ENCODE peak calls at places on chromosomes 3 and 15, in five cellular contexts. V is GM23338, S is heart right ventricle, F is Panc1, K is prostate gland. X is an unnamed sample.

GRCh38 chr3:187841552-187841951 is 96.3 kb upstream of the BCL6 start:
- DNase-seq in V (no peak), S (no peak), F (no peak), K (no peak), X (no peak)

GRCh38 chr3:159238646-159239045 is 436.8 kb downstream of the MFSD1 start:
- DNase-seq in V (no peak), S (no peak), F (no peak), K (no peak), X (no peak)

GRCh38 chr3:174457758-174458157 is 401.4 kb upstream of the NAALADL2 start:
- DNase-seq in V (no peak), S (no peak), F (no peak), K (no peak), X (no peak)

GRCh38 chr15:66498501-66499386 is 1.2 kb upstream of the SNAPC5 start:
- DNase-seq in V (peak; percentile 57), S (no peak), F (no peak), K (no peak), X (no peak)

GRCh38 chr15:78739996-78740903 is 71.0 kb downstream of the ADAMTS7 start:
- DNase-seq in V (peak; percentile 94), S (no peak), F (no peak), K (no peak), X (peak; percentile 48)

GRCh38 chr3:42031808-42032475 is 59.2 kb upstream of the TRAK1 start:
- DNase-seq in V (peak; percentile 67), S (peak; percentile 36), F (no peak), K (peak; percentile 24), X (no peak)

GRCh38 chr15:77066961-77067690 is 3.8 kb downstream of the TSPAN3 start:
- DNase-seq in V (no peak), S (no peak), F (no peak), K (no peak), X (no peak)

GRCh38 chr3:17340261-17340660 is 402.2 kb downstream of the TBC1D5 start:
- DNase-seq in V (no peak), S (no peak), F (no peak), K (no peak), X (no peak)

GRCh38 chr3:150450906-150451305 is 42.8 kb downstream of the TSC22D2 start:
- DNase-seq in V (no peak), S (no peak), F (no peak), K (no peak), X (no peak)

GRCh38 chr3:176431986-176432385 is 765.3 kb downstream of the TBL1XR1 start:
- DNase-seq in V (no peak), S (no peak), F (no peak), K (no peak), X (no peak)

GRCh38 chr15:80570553-80570952 is 124.6 kb upstream of the ABHD17C start:
- DNase-seq in V (no peak), S (no peak), F (no peak), K (no peak), X (no peak)

GRCh38 chr3:110743202-110743601 is 328.4 kb upstream of the NECTIN3 start:
- DNase-seq in V (peak; percentile 21), S (no peak), F (no peak), K (no peak), X (no peak)

GRCh38 chr3:48543271-48543866 is 13.2 kb downstream of the PFKFB4 start:
- DNase-seq in V (no peak), S (peak; percentile 58), F (no peak), K (no peak), X (no peak)

GRCh38 chr3:60309539-60310268 is 941.5 kb downstream of the FHIT start:
- DNase-seq in V (no peak), S (no peak), F (no peak), K (no peak), X (no peak)

GRCh38 chr3:71201939-71202338 is 381.6 kb downstream of the FOXP1 start:
- DNase-seq in V (peak; percentile 43), S (peak; percentile 77), F (no peak), K (peak; percentile 66), X (peak; percentile 88)

GRCh38 chr15:83068054-83068453 is 1.0 kb upstream of the BTBD1 start:
- DNase-seq in V (no peak), S (no peak), F (no peak), K (no peak), X (no peak)

GRCh38 chr3:71130516-71131384 is 452.8 kb downstream of the FOXP1 start:
- DNase-seq in V (peak; percentile 70), S (peak; percentile 66), F (no peak), K (peak; percentile 85), X (no peak)

GRCh38 chr3:42961633-42962032 is 17.5 kb upstream of the GASK1A start:
- DNase-seq in V (peak; percentile 84), S (peak; percentile 38), F (peak; percentile 10), K (peak; percentile 36), X (no peak)

DNA sequence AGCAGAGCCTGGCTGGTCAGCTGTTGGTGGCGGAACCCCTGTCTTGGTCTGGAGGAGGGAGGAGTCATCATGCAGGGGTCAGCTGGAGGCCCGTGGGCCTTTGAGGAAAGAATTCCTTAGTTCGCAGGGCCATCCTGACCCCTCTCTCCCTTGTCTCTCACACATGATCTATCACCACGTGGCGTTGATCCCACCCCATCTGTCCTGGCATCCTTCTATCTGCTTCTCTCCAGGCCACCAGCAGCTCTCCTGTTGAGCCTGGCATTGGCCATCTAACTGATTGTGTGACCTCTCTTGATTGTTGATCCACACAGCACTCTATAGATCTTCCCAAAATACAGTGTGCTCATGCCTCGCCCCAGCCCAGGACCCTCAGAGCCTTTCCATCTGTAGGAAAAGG is 149.5 kb downstream of the RPLP1 start:
- DNase-seq in V (no peak), S (no peak), F (no peak), K (no peak), X (no peak)
- H3K4me1 ChIP-seq in V (no peaks in the 10 kb centered on the region), S (peaks cover 12% of the 10 kb centered on the region), F (peaks cover 14% of the 10 kb centered on the region), K (no peaks in the 10 kb centered on the region), X (no peaks in the 10 kb centered on the region)

GRCh38 chr3:195259564-195260285 is 11.2 kb downstream of the XXYLT1 start:
- DNase-seq in V (peak; percentile 95), S (peak; percentile 93), F (no peak), K (peak; percentile 85), X (peak; percentile 95)

GRCh38 chr3:195261925-195262324 is 9.0 kb downstream of the XXYLT1 start:
- DNase-seq in V (no peak), S (no peak), F (no peak), K (no peak), X (no peak)

GRCh38 chr3:195258449-195259145 is 12.4 kb downstream of the XXYLT1 start:
- DNase-seq in V (no peak), S (no peak), F (no peak), K (peak; percentile 61), X (no peak)

GRCh38 chr3:195259146-195259563 is 11.8 kb downstream of the XXYLT1 start:
- DNase-seq in V (no peak), S (no peak), F (no peak), K (no peak), X (no peak)

DNA sequence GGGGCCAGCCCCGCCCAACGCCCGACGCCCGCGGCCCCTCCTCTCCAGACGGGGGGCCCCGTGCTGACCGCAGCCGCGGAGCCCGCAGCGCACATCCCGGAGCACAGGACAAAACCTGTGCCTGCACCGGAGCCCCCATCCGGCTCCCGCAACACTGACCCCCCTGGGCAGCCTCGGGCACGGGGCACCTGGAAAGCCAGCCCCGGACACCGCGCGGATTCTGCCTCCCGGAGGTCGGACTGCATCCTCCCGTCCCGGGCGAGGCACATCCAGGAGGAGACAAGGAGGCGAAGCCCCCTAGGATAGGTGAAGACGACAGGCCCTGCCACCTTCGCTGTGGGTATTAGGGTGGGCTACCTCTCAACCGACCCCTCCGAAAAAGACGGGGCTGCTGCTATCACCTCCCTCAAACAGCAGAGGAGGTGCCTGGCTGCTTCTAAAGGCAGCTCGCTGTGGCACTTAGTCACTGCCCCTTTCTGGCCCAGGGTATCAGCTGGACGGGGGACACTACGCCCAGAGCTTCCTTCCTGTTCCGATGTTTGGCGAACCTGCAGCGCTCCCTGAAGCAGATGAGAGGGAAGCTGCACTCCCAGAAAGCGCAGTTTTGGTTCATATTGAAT is 10.6 kb downstream of the XXYLT1 start:
- DNase-seq in V (peak; percentile 84), S (peak; percentile 32), F (no peak), K (no peak), X (no peak)
- TF ChIP-seq CTCF in V (no peak), S (peak; percentile 27), F (peak; percentile 86), K (no peak), X (no peak)

GRCh38 chr3:134352031-134352671 is 22.1 kb downstream of the AMOTL2 start:
- DNase-seq in V (no peak), S (no peak), F (no peak), K (peak; percentile 48), X (no peak)

GRCh38 chr3:134350861-134351311 is 23.4 kb downstream of the AMOTL2 start:
- DNase-seq in V (no peak), S (no peak), F (no peak), K (no peak), X (no peak)

GRCh38 chr3:134350266-134350665 is 24.0 kb downstream of the AMOTL2 start:
- DNase-seq in V (no peak), S (no peak), F (no peak), K (no peak), X (no peak)

GRCh38 chr3:134353171-134353825 is 20.9 kb downstream of the AMOTL2 start:
- DNase-seq in V (no peak), S (no peak), F (no peak), K (no peak), X (no peak)

GRCh38 chr3:134351421-134351820 is 22.8 kb downstream of the AMOTL2 start:
- DNase-seq in V (no peak), S (no peak), F (no peak), K (no peak), X (no peak)
- H3K4me1 ChIP-seq in V (peaks cover 10% of the 10 kb centered on the region), S (peaks cover 26% of the 10 kb centered on the region), F (peaks cover 52% of the 10 kb centered on the region), K (no peaks in the 10 kb centered on the region), X (peaks cover 8% of the 10 kb centered on the region)

GRCh38 chr3:129606522-129607390 is at the start of gene PLXND1:
- DNase-seq in V (peak; percentile 88), S (peak; percentile 83), F (no peak), K (no peak), X (peak; percentile 87)

GRCh38 chr3:129609591-129610169 is 3.2 kb upstream of the PLXND1 start:
- DNase-seq in V (no peak), S (no peak), F (no peak), K (no peak), X (no peak)

GRCh38 chr3:129608936-129609590 is 2.6 kb upstream of the PLXND1 start:
- DNase-seq in V (no peak), S (no peak), F (no peak), K (no peak), X (no peak)

GRCh38 chr3:129607391-129608068 is 1.1 kb upstream of the PLXND1 start:
- DNase-seq in V (no peak), S (no peak), F (no peak), K (no peak), X (no peak)

DNA sequence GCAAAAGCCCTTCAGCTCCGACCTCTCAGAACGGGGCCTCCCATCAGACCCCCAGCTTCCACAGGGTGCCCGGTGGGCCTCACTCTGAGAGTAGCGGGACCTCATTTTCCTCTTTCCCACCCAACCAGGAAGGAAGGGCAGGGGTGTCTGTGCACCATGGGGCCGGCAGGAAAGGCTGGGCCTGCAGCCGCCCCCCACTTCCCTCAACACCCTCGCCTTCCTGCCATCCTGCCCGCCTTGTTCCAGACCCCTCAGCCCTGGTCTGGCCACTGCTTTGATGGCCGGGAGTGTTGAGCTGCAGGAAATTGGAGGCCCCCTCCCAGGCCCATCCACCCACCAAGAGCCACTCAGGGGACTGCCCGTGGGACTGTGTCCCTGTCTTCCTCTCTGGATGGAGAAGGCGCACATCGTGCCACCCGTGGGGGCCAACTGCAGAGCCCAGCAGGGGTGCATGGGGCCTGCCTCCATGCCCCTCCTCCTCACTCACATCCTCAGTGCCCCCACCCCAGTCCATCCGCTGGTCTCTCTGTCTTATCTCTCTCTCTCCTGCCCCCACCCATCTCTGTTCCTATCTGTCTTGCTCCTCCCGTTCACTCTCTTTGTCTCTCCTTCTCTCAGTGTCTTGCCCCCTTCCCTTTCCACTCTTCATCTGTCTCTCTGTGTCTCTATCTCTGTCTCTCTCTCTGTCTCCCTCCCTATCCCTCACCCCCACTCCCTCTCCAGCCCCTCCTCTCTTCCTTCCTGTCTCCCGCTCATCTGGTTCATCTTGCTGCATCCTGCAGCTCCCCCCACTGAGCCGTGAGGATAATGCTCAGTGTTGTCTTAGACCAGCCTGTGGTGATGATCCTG is 1.8 kb upstream of the PLXND1 start:
- DNase-seq in V (peak; percentile 78), S (no peak), F (no peak), K (no peak), X (no peak)
- TF ChIP-seq CTCF in V (peak; percentile 37), S (no peak), F (no peak), K (no peak), X (peak; percentile 13)

X was measured in ascending aorta.